ENCODE peak calls at places on chromosomes 11 and 22, in ten cellular contexts. C is neural crest cell, X is left ventricle myocardium inferior, W is bronchial epithelial cell, O is pancreas, A is lower lobe of right lung, H is WERI-Rb-1, V is sigmoid colon, J is AG04450, D is mesothelial cell of epicardium. I is an unnamed sample.

GRCh38 chr22:45994516-45995404 is 17.8 kb upstream of the WNT7B start:
- DNase-seq in C (peak), X (peak), W (no peak), O (peak), A (peak), H (peak), V (peak), J (no peak), D (peak), I (peak)

GRCh38 chr22:42317691-42318547 is 47.5 kb upstream of the TCF20 start:
- DNase-seq in C (no peak), X (no peak), W (peak), O (no peak), A (peak), H (no peak), V (peak), J (no peak), D (no peak), I (no peak)

GRCh38 chr22:28029201-28029948 is 110.3 kb upstream of the PITPNB start:
- DNase-seq in C (no peak), X (peak), W (peak), O (peak), A (peak), H (no peak), V (no peak), J (no peak), D (no peak), I (no peak)

GRCh38 chr22:46734830-46735453 is 3.1 kb downstream of the CERK start:
- DNase-seq in C (no peak), X (no peak), W (no peak), O (no peak), A (peak), H (no peak), V (no peak), J (no peak), D (no peak), I (peak)

GRCh38 chr11:80320765-80321164 is 879.9 kb upstream of the TENM4 start:
- DNase-seq in C (no peak), X (no peak), W (no peak), O (no peak), A (no peak), H (no peak), V (no peak), J (no peak), D (no peak), I (no peak)

GRCh38 chr11:30125461-30125860 is 105.4 kb upstream of the FSHB start:
- DNase-seq in C (no peak), X (no peak), W (no peak), O (no peak), A (no peak), H (no peak), V (no peak), J (no peak), D (no peak), I (no peak)

GRCh38 chr22:17095538-17095937 is 10.7 kb downstream of the IL17RA start:
- DNase-seq in C (no peak), X (no peak), W (no peak), O (no peak), A (no peak), H (peak), V (peak), J (no peak), D (no peak), I (no peak)

GRCh38 chr22:50482107-50483074 is 1.0 kb downstream of the ADM2 start:
- DNase-seq in C (no peak), X (no peak), W (no peak), O (peak), A (no peak), H (no peak), V (no peak), J (no peak), D (no peak), I (no peak)

GRCh38 chr11:105821366-105821765 is 200.7 kb downstream of the MSANTD4 start:
- DNase-seq in C (no peak), X (no peak), W (no peak), O (no peak), A (no peak), H (no peak), V (no peak), J (no peak), D (no peak), I (no peak)

GRCh38 chr11:105825141-105825540 is 196.9 kb downstream of the MSANTD4 start:
- DNase-seq in C (no peak), X (no peak), W (no peak), O (no peak), A (no peak), H (no peak), V (no peak), J (no peak), D (no peak), I (no peak)

GRCh38 chr11:105821781-105822180 is 200.3 kb downstream of the MSANTD4 start:
- DNase-seq in C (no peak), X (no peak), W (no peak), O (no peak), A (no peak), H (no peak), V (no peak), J (no peak), D (no peak), I (no peak)

GRCh38 chr11:105823495-105824033 is 198.5 kb downstream of the MSANTD4 start:
- DNase-seq in C (no peak), X (no peak), W (no peak), O (no peak), A (no peak), H (peak), V (no peak), J (no peak), D (no peak), I (no peak)

GRCh38 chr11:105824494-105825013 is 197.5 kb downstream of the MSANTD4 start:
- DNase-seq in C (no peak), X (no peak), W (no peak), O (no peak), A (no peak), H (no peak), V (no peak), J (no peak), D (no peak), I (no peak)
- TF ChIP-seq CTCF in C (no peak), X (no peak), W (no peak), O (no peak), A (no peak), H (no peak), V (no peak), J (no peak), D (no peak), I (no peak)

DNA sequence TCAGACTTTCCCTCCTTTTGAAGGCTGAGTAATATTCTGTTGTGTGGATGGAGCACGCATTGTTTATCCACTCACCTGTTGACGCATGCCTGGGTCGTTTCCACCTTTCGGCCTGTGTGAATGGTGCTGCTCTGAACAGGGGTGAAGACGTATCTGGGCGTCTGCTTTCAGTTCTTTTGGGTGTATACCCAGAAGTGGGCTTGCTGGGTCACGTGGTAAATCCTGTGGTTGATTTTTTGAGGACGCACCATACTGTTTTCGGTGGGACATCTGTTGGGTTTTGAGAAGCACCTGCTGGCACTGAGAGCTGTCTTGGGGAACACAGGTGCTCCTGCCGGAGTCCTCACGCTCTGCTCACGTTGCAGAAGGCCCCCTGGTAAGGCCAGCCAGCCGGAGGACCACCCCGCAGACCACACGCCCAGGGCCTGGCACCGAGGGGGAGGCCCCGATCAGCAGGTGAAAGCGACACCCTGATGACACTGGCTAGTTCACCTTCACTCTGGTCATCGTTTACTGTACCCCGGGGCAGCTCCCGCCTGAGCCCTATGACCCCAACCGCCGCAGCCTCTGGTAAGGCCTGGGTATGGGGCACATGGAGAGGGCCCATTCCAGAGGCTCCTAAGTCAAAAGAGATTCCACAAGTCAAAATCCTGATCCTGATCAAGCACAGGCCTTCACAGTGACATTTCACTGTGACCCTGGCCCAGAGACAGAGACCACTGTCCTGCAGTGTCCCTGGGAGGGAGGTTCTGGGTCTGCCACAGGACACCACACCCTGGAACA is 54.5 kb upstream of the PRODH start:
- DNase-seq in C (no peak), X (no peak), W (no peak), O (no peak), A (no peak), H (no peak), V (no peak), J (no peak), D (no peak), I (no peak)
- TF ChIP-seq CTCF in C (no peak), X (no peak), W (no peak), O (no peak), A (no peak), H (no peak), V (no peak), J (no peak), D (no peak), I (no peak)

DNA sequence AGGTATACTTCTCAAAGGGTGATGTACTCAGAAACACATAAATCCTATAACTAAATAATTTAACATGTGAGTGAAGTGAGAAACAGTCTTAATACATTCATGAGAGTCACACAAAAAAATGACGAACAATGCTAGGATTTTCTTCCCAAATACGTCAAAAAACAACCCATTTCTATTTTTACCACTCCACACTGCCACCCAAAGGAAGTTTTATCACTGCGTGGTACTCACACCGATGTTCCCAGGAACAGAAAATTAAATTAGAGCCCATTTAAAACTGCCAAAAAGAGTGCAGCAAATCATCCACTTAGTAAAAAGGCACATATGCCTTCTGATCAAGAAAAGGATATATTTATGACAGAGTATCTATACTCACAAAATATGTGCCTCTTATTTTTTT is 710.9 kb upstream of the FAT3 start:
- DNase-seq in C (no peak), X (no peak), W (no peak), O (no peak), A (no peak), H (no peak), V (no peak), J (no peak), D (no peak), I (no peak)
- TF ChIP-seq CTCF in C (peak), X (peak), W (peak), O (peak), A (no peak), H (peak), V (no peak), J (no peak), D (no peak), I (no peak)

GRCh38 chr11:44977493-44977984 is 26.9 kb upstream of the TP53I11 start:
- DNase-seq in C (no peak), X (no peak), W (peak), O (no peak), A (no peak), H (peak), V (no peak), J (no peak), D (no peak), I (peak)
- TF ChIP-seq CTCF in C (peak), X (peak), W (peak), O (no peak), A (no peak), H (peak), V (no peak), J (no peak), D (no peak), I (peak)

GRCh38 chr11:95156133-95156731 is 66.6 kb downstream of the ENDOD1 start:
- DNase-seq in C (no peak), X (no peak), W (no peak), O (no peak), A (no peak), H (no peak), V (no peak), J (no peak), D (no peak), I (no peak)
- TF ChIP-seq CTCF in C (no peak), X (no peak), W (no peak), O (no peak), A (no peak), H (no peak), V (no peak), J (no peak), D (no peak), I (no peak)

DNA sequence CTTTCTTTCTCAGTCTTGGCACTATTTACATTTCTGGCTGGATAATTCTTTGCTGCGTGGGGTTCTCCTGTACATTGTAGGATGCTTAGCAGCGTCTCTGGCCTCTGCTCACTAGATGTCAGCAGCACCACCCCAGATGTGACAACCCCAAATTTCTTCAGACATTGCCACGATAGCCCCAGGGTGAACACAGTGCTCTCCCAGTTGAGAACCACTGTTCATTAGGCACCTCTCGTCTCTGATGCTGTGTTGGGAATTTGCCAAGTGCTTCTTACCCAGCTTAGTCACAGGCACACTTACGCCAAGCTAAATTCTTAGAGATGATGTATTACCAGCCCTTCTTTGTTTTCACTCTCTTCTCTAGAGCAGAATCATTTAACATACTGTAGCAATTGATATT is 9.4 kb downstream of the TRIM6 start:
- DNase-seq in C (no peak), X (no peak), W (peak), O (no peak), A (no peak), H (no peak), V (no peak), J (peak), D (no peak), I (no peak)
- TF ChIP-seq CTCF in C (no peak), X (no peak), W (peak), O (no peak), A (no peak), H (no peak), V (no peak), J (no peak), D (no peak), I (no peak)

DNA sequence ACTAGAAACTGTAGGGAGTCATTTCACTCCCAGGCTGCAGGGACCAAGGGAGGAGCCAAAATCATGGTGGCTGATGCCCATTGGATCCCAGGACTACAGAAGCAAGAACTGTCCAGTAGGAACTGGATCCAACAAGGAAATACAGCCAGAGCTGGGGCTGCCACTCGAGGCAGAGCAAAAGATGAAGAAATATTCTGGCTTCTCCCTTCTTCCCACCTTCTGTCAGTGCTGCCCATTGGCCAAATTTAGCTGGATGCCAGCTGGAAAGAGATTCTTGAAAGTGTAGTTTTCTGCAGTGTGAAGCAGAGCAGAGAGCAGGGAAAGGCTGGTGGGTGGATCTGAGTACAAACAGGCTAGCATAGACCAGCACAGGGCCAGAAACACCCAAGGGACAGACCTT is 45.6 kb downstream of the COMMD9 start:
- DNase-seq in C (no peak), X (no peak), W (no peak), O (no peak), A (no peak), H (no peak), V (no peak), J (no peak), D (no peak), I (no peak)
- TF ChIP-seq CTCF in C (no peak), X (no peak), W (no peak), O (no peak), A (no peak), H (no peak), V (no peak), J (no peak), D (no peak), I (no peak)

GRCh38 chr11:110434952-110435779 is 5.4 kb downstream of the FDX1 start:
- DNase-seq in C (no peak), X (no peak), W (peak), O (no peak), A (no peak), H (peak), V (no peak), J (no peak), D (no peak), I (no peak)

GRCh38 chr11:110433393-110434333 is 3.9 kb downstream of the FDX1 start:
- DNase-seq in C (no peak), X (no peak), W (peak), O (no peak), A (no peak), H (no peak), V (no peak), J (no peak), D (no peak), I (no peak)

GRCh38 chr11:110430267-110431211 is 791 bp downstream of the FDX1 start:
- DNase-seq in C (peak), X (no peak), W (peak), O (no peak), A (no peak), H (no peak), V (peak), J (no peak), D (no peak), I (no peak)

GRCh38 chr11:110431212-110432073 is 1.7 kb downstream of the FDX1 start:
- DNase-seq in C (no peak), X (no peak), W (peak), O (no peak), A (no peak), H (no peak), V (no peak), J (no peak), D (no peak), I (no peak)

GRCh38 chr11:110432713-110433392 is 3.1 kb downstream of the FDX1 start:
- DNase-seq in C (no peak), X (no peak), W (peak), O (no peak), A (no peak), H (no peak), V (no peak), J (no peak), D (no peak), I (no peak)
- TF ChIP-seq CTCF in C (no peak), X (no peak), W (no peak), O (no peak), A (no peak), H (no peak), V (no peak), J (no peak), D (no peak), I (no peak)

GRCh38 chr11:125662689-125663088 is 18.0 kb downstream of the ACRV1 start:
- DNase-seq in C (no peak), X (no peak), W (no peak), O (no peak), A (no peak), H (no peak), V (no peak), J (no peak), D (no peak), I (no peak)
- TF ChIP-seq CTCF in C (no peak), X (no peak), W (no peak), O (no peak), A (no peak), H (no peak), V (no peak), J (no peak), D (no peak), I (no peak)

GRCh38 chr11:824942-825341 is 2.8 kb upstream of the CRACR2B start:
- DNase-seq in C (no peak), X (no peak), W (no peak), O (peak), A (no peak), H (no peak), V (no peak), J (no peak), D (no peak), I (no peak)
- TF ChIP-seq CTCF in C (no peak), X (no peak), W (no peak), O (no peak), A (no peak), H (no peak), V (no peak), J (no peak), D (no peak), I (no peak)